ENCODE peak calls at places on chromosomes 5 and 9, in five cellular contexts. F is RPMI8226, J is EL, K is amygdala, S is NCI-H2029. Z is an unnamed sample.

GRCh38 chr5:175246242-175246891 is 197.6 kb downstream of the DRD1 start:
- DNase-seq in J (peak), S (no peak), K (no peak), F (no peak), Z (peak)

GRCh38 chr5:135999396-136000139 is 29.2 kb upstream of the TGFBI start:
- DNase-seq in J (peak), F (no peak), K (no peak), S (no peak), Z (peak)

GRCh38 chr5:72817076-72817476 is 615 bp downstream of the TNPO1 start:
- DNase-seq in J (peak), K (peak), S (peak), F (peak), Z (peak)

GRCh38 chr9:124284940-124285441 is 27.2 kb downstream of the NEK6 start:
- DNase-seq in S (no peak), J (no peak), K (peak), F (no peak), Z (peak)

GRCh38 chr9:35650341-35651158 is at the start of gene SIT1:
- DNase-seq in F (no peak), K (no peak), J (no peak), S (no peak), Z (no peak)

GRCh38 chr5:122312670-122312988 is 592 bp downstream of the SNCAIP start:
- DNase-seq in K (no peak), S (no peak), J (peak), F (peak), Z (peak)

GRCh38 chr5:140926211-140926902 is at the start of gene PCDHAC1:
- DNase-seq in K (peak), S (peak), F (peak), J (peak), Z (peak)

GRCh38 chr5:88480766-88481499 is 212.3 kb upstream of the TMEM161B start:
- DNase-seq in K (no peak), J (no peak), F (no peak), S (no peak), Z (peak)